ENCODE peak calls at places on chromosomes 4 and X, in four cellular contexts. One of them, this sample, is unnamed.
A peak's percentile ranks its signal among the peaks of the same experiment; 100 is the strongest.

GRCh38 chr4:119785963-119786362 is 157.4 kb upstream of the PDE5A start:
- DNase-seq in GM12878: no peak
- DNase-seq in HepG2: peak; percentile 3
- DNase-seq in WTC11: peak; percentile 22
- DNase-seq in this sample: no peak

GRCh38 chrX:107710617-107711391 is 64.8 kb downstream of the TSC22D3 start:
- DNase-seq in HepG2: peak; percentile 43
- DNase-seq in GM12878: peak; percentile 87
- DNase-seq in WTC11: no peak
- DNase-seq in this sample: peak; percentile 69

GRCh38 chr4:181962321-181962720 is 280.9 kb upstream of the TENM3 start:
- DNase-seq in HepG2: no peak
- DNase-seq in GM12878: no peak
- DNase-seq in WTC11: no peak
- DNase-seq in this sample: no peak

GRCh38 chrX:130805906-130806305 is 97.1 kb downstream of the ENOX2 start:
- DNase-seq in GM12878: no peak
- DNase-seq in WTC11: no peak
- DNase-seq in HepG2: no peak
- DNase-seq in this sample: no peak

GRCh38 chr4:25088342-25088952 is 57.7 kb upstream of the LGI2 start:
- DNase-seq in GM12878: no peak
- DNase-seq in HepG2: no peak
- DNase-seq in WTC11: no peak
- DNase-seq in this sample: peak; percentile 60

GRCh38 chrX:154002215-154002719 is 17.4 kb downstream of the IRAK1 start:
- DNase-seq in WTC11: no peak
- DNase-seq in GM12878: no peak
- DNase-seq in HepG2: no peak
- DNase-seq in this sample: peak; percentile 89

GRCh38 chr4:85756938-85757337 is 282.0 kb downstream of the ARHGAP24 start:
- DNase-seq in HepG2: no peak
- DNase-seq in GM12878: no peak
- DNase-seq in WTC11: peak; percentile 16
- DNase-seq in this sample: peak; percentile 8

GRCh38 chrX:96407501-96407900 is 277.1 kb upstream of the DIAPH2 start:
- DNase-seq in HepG2: peak; percentile 19
- DNase-seq in WTC11: no peak
- DNase-seq in GM12878: no peak
- DNase-seq in this sample: no peak

DNA sequence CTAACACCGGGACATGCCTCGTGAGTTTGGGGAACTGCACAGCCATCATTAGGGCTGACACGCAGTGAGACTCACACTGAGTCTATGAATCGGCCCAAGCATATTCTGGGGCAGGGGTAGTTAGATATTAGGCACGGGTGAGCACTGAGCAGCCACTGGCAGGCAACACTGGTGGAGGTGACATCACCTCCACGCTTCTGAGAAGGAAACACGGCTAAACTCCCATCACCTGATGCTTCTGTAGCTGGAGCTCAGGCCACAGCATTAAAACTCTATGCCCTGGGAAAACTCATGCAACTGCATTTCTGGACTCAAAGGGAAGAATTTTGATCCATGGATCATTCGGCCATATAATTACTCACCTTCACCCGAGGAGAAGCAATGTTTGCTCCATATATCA is 100.8 kb upstream of the OTUD4 start:
- DNase-seq in WTC11: no peak
- DNase-seq in HepG2: no peak
- DNase-seq in GM12878: no peak
- DNase-seq in this sample: no peak
- TF ChIP-seq CBFB in WTC11: no peak
- TF ChIP-seq CBFB in HepG2: no peak
- TF ChIP-seq CBFB in GM12878: no peak
- TF ChIP-seq CBFB in this sample: no peak

GRCh38 chr4:183971938-183972490 is 66.9 kb downstream of the STOX2 start:
- DNase-seq in WTC11: no peak
- DNase-seq in HepG2: no peak
- DNase-seq in GM12878: no peak
- DNase-seq in this sample: no peak
- TF ChIP-seq CBFB in WTC11: no peak
- TF ChIP-seq CBFB in HepG2: no peak
- TF ChIP-seq CBFB in GM12878: no peak
- TF ChIP-seq CBFB in this sample: no peak

GRCh38 chr4:125155251-125155650 is 159.5 kb upstream of the FAT4 start:
- DNase-seq in GM12878: no peak
- DNase-seq in WTC11: no peak
- DNase-seq in HepG2: no peak
- DNase-seq in this sample: no peak
- TF ChIP-seq CBFB in GM12878: no peak
- TF ChIP-seq CBFB in WTC11: no peak
- TF ChIP-seq CBFB in HepG2: no peak
- TF ChIP-seq CBFB in this sample: no peak

GRCh38 chrX:38103857-38104812 is 97.8 kb downstream of the SYTL5 start:
- DNase-seq in WTC11: no peak
- DNase-seq in GM12878: peak; percentile 76
- DNase-seq in HepG2: no peak
- DNase-seq in this sample: no peak

GRCh38 chrX:38105216-38105725 is 98.9 kb downstream of the SYTL5 start:
- DNase-seq in GM12878: no peak
- DNase-seq in HepG2: no peak
- DNase-seq in WTC11: no peak
- DNase-seq in this sample: no peak

GRCh38 chrX:38108364-38108763 is 102.0 kb downstream of the SYTL5 start:
- DNase-seq in WTC11: no peak
- DNase-seq in GM12878: no peak
- DNase-seq in HepG2: no peak
- DNase-seq in this sample: no peak

GRCh38 chrX:38109042-38109904 is 102.9 kb downstream of the SYTL5 start:
- DNase-seq in WTC11: no peak
- DNase-seq in GM12878: no peak
- DNase-seq in HepG2: no peak
- DNase-seq in this sample: no peak

DNA sequence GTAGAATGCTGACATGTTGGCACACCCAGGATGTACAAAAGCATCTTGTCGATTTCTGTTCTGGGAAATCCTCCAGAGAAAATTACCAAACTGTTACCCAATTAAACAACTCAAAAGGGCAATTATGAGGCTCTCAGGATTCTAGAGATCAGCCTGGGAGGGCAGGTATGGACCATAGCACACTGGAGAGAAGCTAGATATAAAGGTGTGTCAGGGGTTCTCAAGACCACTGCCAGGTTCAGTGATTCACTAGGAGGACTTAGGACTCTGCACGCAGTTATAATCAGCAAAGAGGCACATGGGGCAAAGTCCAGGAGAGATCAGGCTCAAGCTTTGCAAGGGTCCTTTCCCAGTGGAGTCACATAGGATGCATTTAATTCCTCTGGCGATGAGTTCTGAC is 100.7 kb downstream of the SYTL5 start:
- DNase-seq in GM12878: no peak
- DNase-seq in HepG2: peak; percentile 1
- DNase-seq in WTC11: no peak
- DNase-seq in this sample: no peak
- TF ChIP-seq CBFB in GM12878: no peak
- TF ChIP-seq CBFB in HepG2: no peak
- TF ChIP-seq CBFB in WTC11: no peak
- TF ChIP-seq CBFB in this sample: no peak

DNA sequence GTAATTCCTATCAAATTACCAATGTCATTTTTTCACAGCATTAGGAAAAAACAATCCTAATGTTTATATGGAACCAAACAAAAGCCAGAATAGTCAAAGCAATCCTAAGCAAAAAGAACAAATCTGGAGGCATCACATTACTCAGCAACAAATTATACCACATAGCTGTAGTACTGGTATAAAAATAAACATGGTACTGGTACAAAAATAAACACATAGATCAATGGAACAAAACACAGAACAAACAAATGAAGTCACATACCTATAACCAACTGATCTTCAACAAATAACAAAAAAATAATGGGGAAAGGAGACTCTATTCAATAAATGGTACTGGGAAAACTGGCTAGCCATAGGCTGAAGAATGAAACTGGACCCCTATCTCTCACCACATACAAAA is 37.4 kb downstream of the PPA2 start:
- DNase-seq in GM12878: no peak
- DNase-seq in HepG2: no peak
- DNase-seq in WTC11: no peak
- DNase-seq in this sample: no peak
- TF ChIP-seq CBFB in GM12878: no peak
- TF ChIP-seq CBFB in HepG2: no peak
- TF ChIP-seq CBFB in WTC11: no peak
- TF ChIP-seq CBFB in this sample: no peak

DNA sequence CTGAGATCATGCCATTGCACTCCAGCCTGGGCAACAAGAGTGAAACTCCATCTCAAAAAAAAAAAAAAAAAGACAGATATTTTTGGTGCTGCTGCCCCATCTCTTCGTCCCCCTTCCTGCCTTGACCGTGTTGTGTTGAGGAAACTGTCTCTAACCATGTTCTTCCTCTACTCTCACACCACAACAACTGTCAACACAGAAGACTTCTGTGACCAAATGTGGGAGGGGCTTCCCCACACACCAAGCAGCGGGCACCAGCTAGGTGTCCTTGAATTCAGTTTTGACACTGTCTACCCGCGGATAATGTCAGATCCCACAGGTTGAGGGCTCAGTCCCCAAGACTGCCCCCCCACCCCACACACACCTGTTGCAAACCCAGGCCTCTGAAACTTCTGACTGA is 104.7 kb upstream of the BCOR start:
- DNase-seq in GM12878: peak; percentile 31
- DNase-seq in WTC11: no peak
- DNase-seq in HepG2: no peak
- DNase-seq in this sample: no peak
- TF ChIP-seq CBFB in GM12878: no peak
- TF ChIP-seq CBFB in WTC11: no peak
- TF ChIP-seq CBFB in HepG2: no peak
- TF ChIP-seq CBFB in this sample: no peak

This sample was measured in K562.